ENCODE peak calls at places on chromosomes 4 and X, in seven cellular contexts. M is ascending aorta, D is cardiac fibroblast, E is activated gamma-delta T cell treated with Interleukin-2 at 50 U/mL for 16 hours, G is heart left ventricle, N is fibroblast of lung, Y is breast epithelium. P is an unnamed sample.

GRCh38 chr4:147994076-147994475 is 262.2 kb downstream of the ARHGAP10 start:
- DNase-seq in M (no peak), Y (no peak), N (peak; percentile 27), D (peak; percentile 69), G (no peak), E (no peak), P (no peak)

GRCh38 chr4:150354214-150354796 is 227.6 kb upstream of the MAB21L2 start:
- DNase-seq in G (no peak), E (no peak), D (no peak), M (no peak), N (no peak), Y (no peak), P (no peak)

GRCh38 chr4:152696764-152697250 is 17.0 kb upstream of the TMEM154 start:
- DNase-seq in N (peak; percentile 96), Y (no peak), G (no peak), E (peak; percentile 44), M (no peak), D (peak; percentile 71), P (no peak)

GRCh38 chr4:186227744-186228513 is 622 bp downstream of the KLKB1 start:
- DNase-seq in Y (no peak), N (no peak), M (no peak), G (no peak), D (peak; percentile 16), E (no peak), P (no peak)

GRCh38 chr4:76748649-76749048 is 149.3 kb downstream of the SOWAHB start:
- DNase-seq in E (no peak), G (no peak), N (peak; percentile 49), M (no peak), D (peak; percentile 50), Y (no peak), P (no peak)

GRCh38 chrX:36867143-36867542 is 141.0 kb upstream of the FAM47C start:
- DNase-seq in N (peak; percentile 2), Y (no peak), G (no peak), E (no peak), M (no peak), D (peak; percentile 15), P (no peak)

GRCh38 chr4:24413311-24413784 is 171.0 kb downstream of the DHX15 start:
- DNase-seq in D (no peak), M (no peak), N (no peak), E (no peak), Y (no peak), G (no peak), P (no peak)

GRCh38 chrX:367866-368265 is 18.8 kb downstream of the PPP2R3B start:
- DNase-seq in E (no peak), G (no peak), N (no peak), D (no peak), Y (no peak), M (no peak), P (no peak)

GRCh38 chrX:48829016-48829735 is 2.9 kb downstream of the ERAS start:
- DNase-seq in M (no peak), E (no peak), N (no peak), G (no peak), Y (no peak), D (no peak), P (no peak)

GRCh38 chr4:3529363-3529762 is 2.9 kb downstream of the LRPAP1 start:
- DNase-seq in D (peak; percentile 23), M (no peak), N (no peak), Y (no peak), G (peak; percentile 70), E (no peak), P (no peak)

GRCh38 chrX:151042852-151043251 is 59.7 kb downstream of the HMGB3 start:
- DNase-seq in N (no peak), Y (no peak), E (no peak), G (no peak), M (no peak), D (no peak), P (no peak)

GRCh38 chrX:147899715-147900114 is 12.0 kb upstream of the FMR1 start:
- DNase-seq in M (no peak), D (no peak), N (no peak), Y (no peak), G (no peak), E (no peak), P (no peak)